ENCODE peak calls at places on chromosomes 7 and 10, in eight cellular contexts. Z is bronchial epithelial cell, Y is lower leg skin, S is endodermal cell, M is fibroblast of pulmonary artery, O is stomach, E is endothelial cell, T is A549. H is an unnamed sample.

GRCh38 chr7:30731619-30732018 is 20.3 kb upstream of the INMT start:
- DNase-seq in Z (no peak), Y (no peak), S (no peak), M (no peak), O (no peak), E (no peak), T (no peak), H (no peak)

GRCh38 chr7:17910377-17910776 is 29.9 kb downstream of the SNX13 start:
- DNase-seq in Z (peak), Y (no peak), S (no peak), M (no peak), O (no peak), E (no peak), T (no peak), H (no peak)

GRCh38 chr10:111774486-111774885 is 409.1 kb downstream of the GPAM start:
- DNase-seq in Z (no peak), Y (no peak), S (no peak), M (no peak), O (no peak), E (no peak), T (no peak), H (no peak)

GRCh38 chr10:133442191-133442966 is 11.4 kb upstream of the SCART1 start:
- DNase-seq in Z (no peak), Y (peak), S (no peak), M (no peak), O (peak), E (no peak), T (no peak), H (no peak)

GRCh38 chr10:102668312-102669110 is 24.2 kb downstream of the TRIM8 start:
- DNase-seq in Z (no peak), Y (no peak), S (peak), M (no peak), O (no peak), E (no peak), T (no peak), H (no peak)

GRCh38 chr7:94412762-94413322 is 18.1 kb downstream of the COL1A2 start:
- DNase-seq in Z (no peak), Y (no peak), S (no peak), M (no peak), O (no peak), E (no peak), T (no peak), H (no peak)

GRCh38 chr10:132142396-132143161 is 44.2 kb upstream of the DPYSL4 start:
- DNase-seq in Z (no peak), Y (no peak), S (peak), M (peak), O (peak), E (peak), T (peak), H (peak)

GRCh38 chr7:98223898-98224700 is 12.9 kb downstream of the BHLHA15 start:
- DNase-seq in Z (no peak), Y (no peak), S (no peak), M (no peak), O (no peak), E (no peak), T (no peak), H (no peak)

GRCh38 chr10:21675157-21675796 is 141.2 kb downstream of the MLLT10 start:
- DNase-seq in Z (peak), Y (no peak), S (peak), M (peak), O (no peak), E (peak), T (peak), H (peak)

GRCh38 chr10:968546-969199 is 19.6 kb upstream of the GTPBP4 start:
- DNase-seq in Z (no peak), Y (no peak), S (no peak), M (peak), O (peak), E (no peak), T (no peak), H (no peak)

GRCh38 chr10:92753865-92754264 is 64.1 kb downstream of the HHEX start:
- DNase-seq in Z (no peak), Y (no peak), S (no peak), M (no peak), O (no peak), E (no peak), T (no peak), H (no peak)

GRCh38 chr10:102408081-102408727 is 10.4 kb downstream of the PSD start:
- DNase-seq in Z (no peak), Y (no peak), S (no peak), M (no peak), O (no peak), E (no peak), T (no peak), H (no peak)

GRCh38 chr7:46759711-46760480 is 822.0 kb downstream of the TNS3 start:
- DNase-seq in Z (peak), Y (no peak), S (no peak), M (peak), O (no peak), E (no peak), T (no peak), H (no peak)

GRCh38 chr7:51455948-51456347 is 139.3 kb upstream of the COBL start:
- DNase-seq in Z (no peak), Y (no peak), S (peak), M (no peak), O (no peak), E (no peak), T (no peak), H (no peak)

GRCh38 chr7:118684796-118685195 is 460.3 kb downstream of the ANKRD7 start:
- DNase-seq in Z (no peak), Y (no peak), S (no peak), M (no peak), O (no peak), E (no peak), T (no peak), H (no peak)

GRCh38 chr7:149790146-149790548 is 16.8 kb upstream of the ZNF467 start:
- DNase-seq in Z (no peak), Y (no peak), S (peak), M (peak), O (peak), E (peak), T (no peak), H (no peak)

GRCh38 chr10:80664071-80664680 is 126.5 kb downstream of the SH2D4B start:
- DNase-seq in Z (peak), Y (peak), S (peak), M (peak), O (peak), E (peak), T (peak), H (peak)

GRCh38 chr7:91165846-91166230 is 98.4 kb upstream of the FZD1 start:
- DNase-seq in Z (no peak), Y (no peak), S (no peak), M (no peak), O (no peak), E (no peak), T (no peak), H (no peak)

GRCh38 chr7:44273681-44274622 is 51.4 kb downstream of the CAMK2B start:
- DNase-seq in Z (no peak), Y (no peak), S (no peak), M (no peak), O (no peak), E (no peak), T (no peak), H (no peak)

GRCh38 chr7:135333196-135333595 is 99.6 kb downstream of the STRA8 start:
- DNase-seq in Z (peak), Y (no peak), S (no peak), M (peak), O (no peak), E (no peak), T (no peak), H (no peak)

GRCh38 chr7:45687185-45687560 is 113.0 kb downstream of the ADCY1 start:
- DNase-seq in Z (no peak), Y (no peak), S (peak), M (no peak), O (no peak), E (no peak), T (no peak), H (no peak)

GRCh38 chr10:71805776-71806705 is 32.7 kb upstream of the VSIR start:
- DNase-seq in Z (peak), Y (no peak), S (peak), M (peak), O (peak), E (no peak), T (no peak), H (no peak)

GRCh38 chr10:65805993-65806392 is 1119.8 kb upstream of the LRRTM3 start:
- DNase-seq in Z (peak), Y (no peak), S (no peak), M (no peak), O (no peak), E (no peak), T (no peak), H (no peak)

GRCh38 chr10:61136151-61136550 is 192.2 kb upstream of the RHOBTB1 start:
- DNase-seq in Z (peak), Y (no peak), S (peak), M (peak), O (no peak), E (no peak), T (no peak), H (peak)

GRCh38 chr10:51300617-51301350 is 226.5 kb downstream of the PRKG1 start:
- DNase-seq in Z (no peak), Y (no peak), S (no peak), M (peak), O (no peak), E (no peak), T (no peak), H (no peak)

GRCh38 chr7:32001948-32002347 is 68.3 kb downstream of the PDE1C start:
- DNase-seq in Z (no peak), Y (no peak), S (no peak), M (no peak), O (no peak), E (no peak), T (no peak), H (no peak)

GRCh38 chr7:2049111-2049781 is 183.5 kb downstream of the MAD1L1 start:
- DNase-seq in Z (peak), Y (no peak), S (no peak), M (no peak), O (no peak), E (no peak), T (no peak), H (no peak)

GRCh38 chr7:99729501-99730261 is 5.3 kb downstream of the CYP3A7 start:
- DNase-seq in Z (peak), Y (peak), S (no peak), M (peak), O (no peak), E (no peak), T (no peak), H (peak)

GRCh38 chr7:152479595-152479994 is 43.8 kb upstream of the KMT2C start:
- DNase-seq in Z (no peak), Y (no peak), S (no peak), M (no peak), O (no peak), E (no peak), T (no peak), H (no peak)

GRCh38 chr7:39407139-39407538 is 159.1 kb upstream of the YAE1 start:
- DNase-seq in Z (no peak), Y (no peak), S (no peak), M (no peak), O (no peak), E (no peak), T (no peak), H (peak)

GRCh38 chr7:88111136-88111748 is 108.6 kb downstream of the SRI start:
- DNase-seq in Z (peak), Y (no peak), S (no peak), M (peak), O (no peak), E (no peak), T (peak), H (no peak)

DNA sequence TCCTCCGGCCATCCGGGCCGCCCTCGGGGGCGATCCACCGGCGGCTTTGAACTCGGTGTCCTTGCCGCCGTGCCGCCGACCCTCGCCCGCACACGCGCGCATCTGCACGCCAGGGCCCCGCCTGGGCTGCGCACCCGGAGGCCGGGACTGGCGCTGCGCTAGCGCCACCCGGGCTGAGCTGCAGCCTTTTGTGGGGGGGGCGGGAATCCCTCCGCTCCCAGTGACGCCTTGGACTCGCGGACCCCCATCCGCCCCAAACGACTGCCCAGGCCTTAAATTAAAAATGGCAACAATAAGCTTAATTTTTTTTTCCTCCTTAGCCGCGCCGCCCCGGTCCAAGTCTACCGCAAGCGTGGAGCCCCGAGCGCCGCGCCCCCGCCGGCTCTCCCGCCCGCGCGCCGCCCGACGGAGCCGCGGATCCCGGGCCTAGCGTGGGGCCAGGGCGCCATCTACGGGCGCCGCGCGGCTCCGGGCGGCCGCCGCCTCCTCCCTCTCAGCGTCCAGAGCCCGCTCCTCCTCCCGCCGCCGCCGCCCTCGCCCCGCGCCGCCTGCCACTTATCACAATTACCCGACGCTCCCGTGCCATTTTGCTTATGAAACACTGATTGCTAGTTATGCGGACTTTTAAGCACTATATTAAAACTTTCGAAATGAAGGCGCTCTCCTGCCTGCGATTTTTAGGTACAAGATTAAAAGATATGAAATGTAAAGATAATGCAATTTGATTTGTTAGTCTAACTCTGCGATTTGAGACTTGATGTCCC is 7.5 kb upstream of the EBF3 start:
- DNase-seq in Z (no peak), Y (no peak), S (peak), M (peak), O (peak), E (peak), T (peak), H (peak)
- TF ChIP-seq CTCF in Z (peak), Y (no peak), S (peak), M (peak), O (no peak), E (no peak), T (peak), H (no peak)

DNA sequence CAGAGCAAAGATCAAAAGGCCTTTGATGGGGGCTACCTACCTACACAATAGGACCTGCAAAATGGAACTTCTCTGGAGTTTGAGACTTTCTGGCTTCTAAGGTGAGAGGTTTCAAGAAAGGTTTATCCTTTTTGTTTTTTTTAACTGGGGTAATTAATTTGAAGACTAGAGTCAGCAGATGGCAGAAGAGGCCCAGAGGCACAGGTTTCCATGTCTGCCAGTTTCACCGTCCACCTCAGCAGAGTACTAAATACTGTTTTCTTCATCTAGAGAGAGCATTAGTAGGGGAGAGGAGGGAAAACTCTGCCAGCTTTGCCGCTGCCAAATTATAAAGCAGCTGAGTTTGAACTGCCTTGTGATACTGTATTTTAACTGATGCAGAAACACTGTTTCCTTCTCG is 138.7 kb downstream of the SLC25A13 start:
- DNase-seq in Z (no peak), Y (no peak), S (no peak), M (no peak), O (no peak), E (no peak), T (no peak), H (no peak)
- TF ChIP-seq CTCF in Z (no peak), Y (no peak), S (peak), M (no peak), O (no peak), E (no peak), T (no peak), H (no peak)

DNA sequence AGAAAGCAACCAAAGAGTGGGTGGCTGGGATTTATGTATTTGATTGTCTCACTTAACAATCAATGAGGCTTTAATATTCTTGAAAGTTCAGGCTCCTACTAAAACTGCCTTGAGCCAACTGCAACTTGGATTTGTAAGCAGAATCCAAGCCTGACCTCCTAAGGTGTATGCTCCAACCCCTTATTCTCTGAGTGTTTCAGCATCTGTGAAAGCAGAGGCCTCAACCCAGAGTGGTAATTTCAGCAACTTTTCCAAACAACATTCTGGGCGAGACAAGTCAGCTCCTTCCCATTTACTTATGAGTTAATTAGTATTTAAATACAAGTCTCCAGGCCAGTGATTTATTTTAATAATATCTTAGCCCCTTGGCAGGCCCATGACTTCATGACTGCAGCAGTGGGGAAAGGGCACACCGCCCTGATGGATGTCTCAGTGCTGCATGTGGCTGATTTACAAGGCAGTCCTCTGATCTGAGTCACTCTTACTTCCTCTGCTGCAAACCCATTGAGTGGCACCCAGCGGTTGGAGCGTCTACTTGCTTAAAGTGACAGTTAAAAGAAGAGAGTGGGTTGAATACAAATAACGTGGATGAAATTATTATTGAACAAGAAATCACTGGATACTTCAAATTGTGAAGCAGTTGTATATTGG is 209.1 kb downstream of the TRIL start:
- DNase-seq in Z (peak), Y (no peak), S (peak), M (peak), O (no peak), E (no peak), T (peak), H (peak)
- TF ChIP-seq CTCF in Z (no peak), Y (no peak), S (no peak), M (no peak), O (no peak), E (no peak), T (no peak), H (no peak)

DNA sequence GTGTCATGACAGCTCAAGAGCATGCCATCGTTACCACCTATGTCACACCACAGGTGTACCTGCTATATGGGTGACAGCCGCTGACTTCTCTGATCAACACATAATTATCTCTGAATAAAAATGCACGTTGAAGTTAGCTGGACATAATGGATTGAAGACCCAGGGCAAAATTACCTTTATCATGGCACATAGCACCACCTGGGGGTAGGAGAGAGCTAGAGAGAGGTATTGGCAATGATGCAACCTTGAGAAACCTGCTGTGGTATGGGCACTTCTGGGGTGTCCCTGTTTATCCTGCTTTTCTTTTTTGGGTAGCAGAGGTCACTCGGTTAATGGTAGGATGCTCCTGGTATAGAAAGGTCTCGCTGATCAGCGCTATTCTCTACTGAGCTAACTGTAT is 323.3 kb downstream of the TFEC start:
- DNase-seq in Z (peak), Y (no peak), S (peak), M (peak), O (no peak), E (peak), T (no peak), H (peak)
- TF ChIP-seq CTCF in Z (peak), Y (no peak), S (peak), M (peak), O (peak), E (no peak), T (peak), H (peak)

GRCh38 chr10:53430127-53430891 is 657.7 kb upstream of the MBL2 start:
- DNase-seq in Z (no peak), Y (no peak), S (no peak), M (no peak), O (no peak), E (no peak), T (no peak), H (no peak)
- TF ChIP-seq CTCF in Z (no peak), Y (no peak), S (no peak), M (no peak), O (no peak), E (no peak), T (no peak), H (no peak)

GRCh38 chr7:83936056-83936703 is 258.4 kb downstream of the SEMA3A start:
- DNase-seq in Z (peak), Y (peak), S (peak), M (peak), O (peak), E (peak), T (peak), H (peak)

GRCh38 chr7:83937930-83938329 is 256.7 kb downstream of the SEMA3A start:
- DNase-seq in Z (no peak), Y (no peak), S (no peak), M (no peak), O (no peak), E (no peak), T (no peak), H (no peak)

GRCh38 chr7:83930262-83930661 is 264.3 kb downstream of the SEMA3A start:
- DNase-seq in Z (no peak), Y (no peak), S (no peak), M (no peak), O (no peak), E (no peak), T (no peak), H (no peak)

GRCh38 chr7:83931968-83932367 is 262.6 kb downstream of the SEMA3A start:
- DNase-seq in Z (no peak), Y (no peak), S (no peak), M (no peak), O (no peak), E (no peak), T (no peak), H (no peak)

GRCh38 chr7:83934118-83934734 is 260.4 kb downstream of the SEMA3A start:
- DNase-seq in Z (peak), Y (no peak), S (no peak), M (peak), O (no peak), E (no peak), T (no peak), H (no peak)
- TF ChIP-seq CTCF in Z (no peak), Y (no peak), S (peak), M (peak), O (no peak), E (peak), T (peak), H (no peak)

DNA sequence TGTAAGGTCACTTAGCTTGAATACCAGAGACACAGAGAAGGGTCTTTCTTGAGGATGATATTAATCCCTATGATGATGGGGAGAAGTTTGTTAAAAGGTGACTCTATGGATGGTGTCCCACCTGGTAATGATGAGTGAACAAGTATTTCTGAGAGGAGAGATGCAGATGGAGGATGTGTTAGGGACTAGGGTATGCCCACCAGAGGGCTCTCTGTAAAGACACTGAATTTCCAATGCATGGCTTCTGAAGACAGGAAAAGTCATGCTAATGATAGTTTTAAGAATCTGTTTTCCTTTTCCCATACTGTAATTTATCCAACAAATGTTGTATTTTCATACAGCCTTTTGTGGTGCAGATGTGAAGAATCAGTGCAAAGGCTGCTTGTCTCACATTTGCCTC is 1250.9 kb upstream of the CELF2 start:
- DNase-seq in Z (peak), Y (no peak), S (no peak), M (no peak), O (no peak), E (no peak), T (no peak), H (no peak)
- TF ChIP-seq CTCF in Z (no peak), Y (no peak), S (peak), M (peak), O (no peak), E (no peak), T (no peak), H (no peak)

DNA sequence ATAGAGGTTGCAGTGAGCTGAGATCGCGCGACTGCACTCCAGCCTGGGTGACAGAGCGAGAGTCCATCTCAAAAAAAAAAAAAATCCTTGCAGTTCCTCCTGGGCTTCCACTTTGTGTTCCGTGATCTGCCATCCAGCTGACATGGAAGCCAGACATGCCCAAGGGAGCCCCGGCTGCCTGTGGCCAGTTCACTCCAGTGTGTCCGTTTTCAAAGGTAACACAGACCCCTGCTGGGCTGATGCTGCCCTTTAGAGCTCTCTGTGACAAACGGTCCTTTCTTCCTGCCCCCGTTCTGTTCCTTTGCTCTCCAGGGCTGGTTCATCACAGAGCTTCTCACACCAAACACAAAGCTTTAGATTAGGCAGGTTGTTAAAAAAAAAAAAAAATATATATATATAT is 130.8 kb downstream of the CUL2 start:
- DNase-seq in Z (no peak), Y (no peak), S (no peak), M (no peak), O (no peak), E (peak), T (no peak), H (no peak)
- TF ChIP-seq CTCF in Z (no peak), Y (no peak), S (no peak), M (no peak), O (no peak), E (no peak), T (no peak), H (no peak)